ENCODE peak calls at places on chromosomes 12 and 14, in nine cellular contexts. E is D341Med; T is RWPE1; U is NCI-H1092; X is NCI-H187 treated with DMSO at 0.1 percent for 48 hours; V is stimulated activated naive CD8-positive, alpha-beta T cell treated with anti-CD3 and anti-CD28 coated beads, Interleukin-15, Interleukin-2, amounts not matched to agents 100 U/mL and 50 U/mL, for 24 hours; D is activated T-helper 1 cell treated with anti-CD3 and anti-CD28 coated beads, Interleukin-2, amount 50 U/mL, for 16 hours; B is Daoy; C is lung. P is an unnamed sample.

GRCh38 chr12:18723752-18724151 is 14.1 kb downstream of the PLCZ1 start:
- DNase-seq in E (no peak), T (peak; percentile 78), U (no peak), X (no peak), V (no peak), D (no peak), B (no peak), C (no peak), P (peak; percentile 96)

GRCh38 chr12:108337235-108338223 is 1.6 kb downstream of the CMKLR1 start:
- DNase-seq in E (peak; percentile 61), T (peak; percentile 41), U (peak; percentile 1), X (no peak), V (no peak), D (no peak), B (peak; percentile 62), C (no peak), P (no peak)

GRCh38 chr12:66144796-66145754 is 14.5 kb upstream of the LLPH start:
- DNase-seq in E (peak; percentile 46), T (peak; percentile 49), U (no peak), X (no peak), V (no peak), D (no peak), B (peak; percentile 70), C (peak; percentile 72), P (peak; percentile 55)

GRCh38 chr12:94586589-94587259 is 63.6 kb downstream of the TMCC3 start:
- DNase-seq in E (no peak), T (no peak), U (no peak), X (no peak), V (no peak), D (no peak), B (no peak), C (no peak), P (no peak)

GRCh38 chr14:50666772-50667490 is 1.2 kb downstream of the SAV1 start:
- DNase-seq in E (peak; percentile 26), T (no peak), U (no peak), X (no peak), V (peak; percentile 16), D (no peak), B (peak; percentile 73), C (no peak), P (peak; percentile 70)

GRCh38 chr12:45549503-45549902 is 180.0 kb upstream of the ARID2 start:
- DNase-seq in E (no peak), T (no peak), U (no peak), X (no peak), V (no peak), D (no peak), B (no peak), C (no peak), P (no peak)

GRCh38 chr12:50258167-50258551 is 25.2 kb downstream of the LIMA1 start:
- DNase-seq in E (no peak), T (no peak), U (no peak), X (no peak), V (no peak), D (no peak), B (no peak), C (no peak), P (peak; percentile 25)

GRCh38 chr12:45235087-45236025 is 19.5 kb downstream of the ANO6 start:
- DNase-seq in E (no peak), T (peak; percentile 91), U (no peak), X (no peak), V (no peak), D (no peak), B (peak; percentile 74), C (peak; percentile 35), P (peak; percentile 86)

GRCh38 chr12:106576848-106577247 is 6.0 kb upstream of the RFX4 start:
- DNase-seq in E (no peak), T (no peak), U (no peak), X (no peak), V (no peak), D (no peak), B (no peak), C (no peak), P (no peak)

GRCh38 chr12:79069009-79069408 is 204.4 kb downstream of the SYT1 start:
- DNase-seq in E (no peak), T (no peak), U (no peak), X (no peak), V (no peak), D (no peak), B (no peak), C (no peak), P (peak; percentile 25)

GRCh38 chr14:61420326-61420725 is 98.9 kb downstream of the PRKCH start:
- DNase-seq in E (no peak), T (peak; percentile 67), U (no peak), X (no peak), V (peak; percentile 38), D (no peak), B (peak; percentile 70), C (no peak), P (peak; percentile 96)

GRCh38 chr12:110744176-110744575 is 1.5 kb upstream of the PPP1CC start:
- DNase-seq in E (no peak), T (peak; percentile 71), U (no peak), X (no peak), V (no peak), D (no peak), B (peak; percentile 68), C (no peak), P (peak; percentile 70)

GRCh38 chr14:76780058-76780345 is 18.7 kb downstream of the VASH1 start:
- DNase-seq in E (no peak), T (no peak), U (no peak), X (no peak), V (no peak), D (no peak), B (no peak), C (no peak), P (no peak)

P was measured in mammary epithelial cell.